ENCODE peak calls at places on chromosomes 1 and 21, in four cellular contexts. J is GM23338, W is PC-3, E is neural progenitor cell. G is an unnamed sample.

GRCh38 chr21:42160111-42160949 is 58.6 kb upstream of the ABCG1 start:
- DNase-seq in J (no peak), W (no peak), E (no peak), G (no peak)

GRCh38 chr1:206794294-206794908 is 22.1 kb upstream of the IL10 start:
- DNase-seq in J (no peak), W (no peak), E (no peak), G (no peak)

GRCh38 chr1:94143809-94144176 is 22.8 kb upstream of the ABCA4 start:
- DNase-seq in J (no peak), W (no peak), E (no peak), G (no peak)

GRCh38 chr21:42111470-42111743 is 40.3 kb downstream of the UMODL1 start:
- DNase-seq in J (no peak), W (no peak), E (no peak), G (no peak)

GRCh38 chr1:107153033-107153432 is 12.2 kb downstream of the NTNG1 start:
- DNase-seq in J (peak; percentile 15), W (peak; percentile 87), E (no peak), G (no peak)

GRCh38 chr1:171916315-171916771 is 75.0 kb downstream of the DNM3 start:
- DNase-seq in J (no peak), W (no peak), E (no peak), G (no peak)

GRCh38 chr21:16194851-16195251 is 465.1 kb downstream of the USP25 start:
- DNase-seq in J (no peak), W (no peak), E (peak; percentile 3), G (no peak)

GRCh38 chr21:41901099-41901498 is 22.0 kb upstream of the PRDM15 start:
- DNase-seq in J (no peak), W (no peak), E (no peak), G (no peak)

DNA sequence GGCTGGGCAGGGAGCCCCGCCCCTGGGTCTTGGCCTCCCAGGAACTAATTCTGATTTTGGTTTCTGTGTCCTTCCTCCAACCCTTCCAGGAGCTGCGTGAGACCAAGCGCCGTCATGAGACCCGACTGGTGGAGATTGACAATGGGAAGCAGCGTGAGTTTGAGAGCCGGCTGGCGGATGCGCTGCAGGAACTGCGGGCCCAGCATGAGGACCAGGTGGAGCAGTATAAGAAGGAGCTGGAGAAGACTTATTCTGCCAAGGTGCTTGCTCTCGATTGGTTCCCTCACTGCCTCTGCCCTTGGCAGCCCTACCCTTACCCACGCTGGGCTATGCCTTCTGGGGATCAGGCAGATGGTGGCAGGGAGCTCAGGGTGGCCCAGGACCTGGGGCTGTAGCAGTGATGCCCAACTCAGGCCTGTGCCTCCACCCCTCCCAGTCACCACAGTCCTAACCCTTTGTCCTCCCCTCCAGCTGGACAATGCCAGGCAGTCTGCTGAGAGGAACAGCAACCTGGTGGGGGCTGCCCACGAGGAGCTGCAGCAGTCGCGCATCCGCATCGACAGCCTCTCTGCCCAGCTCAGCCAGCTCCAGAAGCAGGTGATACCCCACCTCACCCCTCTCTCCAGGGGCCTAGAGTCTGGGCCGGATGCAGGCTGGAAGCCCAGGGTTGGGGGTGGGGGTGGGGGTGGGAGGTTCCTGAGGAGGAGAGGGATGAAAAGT is 18.5 kb upstream of the SEMA4A start:
- DNase-seq in J (no peak), W (no peak), E (no peak), G (no peak)
- H3F3A ChIP-seq in J (peaks cover 1% of the 10 kb centered on the region), W (peaks cover 8% of the 10 kb centered on the region), E (no peaks in the 10 kb centered on the region), G (peaks cover 57% of the 10 kb centered on the region)

DNA sequence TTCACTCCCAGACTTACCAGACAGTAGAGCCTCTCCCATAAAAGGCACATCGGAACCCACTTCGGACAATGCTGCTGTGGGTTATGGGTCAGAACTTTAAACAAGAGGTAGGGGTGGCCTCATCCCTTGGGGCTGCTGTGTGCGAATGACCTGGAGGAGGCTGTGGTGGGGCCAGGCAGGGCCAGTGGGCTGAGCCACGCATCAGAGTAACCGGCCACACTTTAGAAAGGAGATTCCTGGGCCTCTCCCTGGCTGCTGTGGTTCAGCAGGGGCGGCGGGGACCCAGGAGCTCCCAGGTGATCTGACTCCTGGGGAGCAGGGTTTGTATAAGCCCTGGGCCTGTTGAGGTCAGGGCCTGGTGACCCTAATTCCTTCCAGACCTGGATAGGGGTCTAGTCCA is 110.2 kb upstream of the C1orf174 start:
- DNase-seq in J (no peak), W (no peak), E (no peak), G (no peak)
- H3F3A ChIP-seq in J (no peaks in the 10 kb centered on the region), W (no peaks in the 10 kb centered on the region), E (no peaks in the 10 kb centered on the region), G (no peaks in the 10 kb centered on the region)

GRCh38 chr1:41640756-41641482 is 156.4 kb upstream of the EDN2 start:
- DNase-seq in J (no peak), W (no peak), E (no peak), G (no peak)
- H3F3A ChIP-seq in J (no peaks in the 10 kb centered on the region), W (no peaks in the 10 kb centered on the region), E (no peaks in the 10 kb centered on the region), G (no peaks in the 10 kb centered on the region)

GRCh38 chr1:200452850-200453543 is 43.2 kb upstream of the ZNF281 start:
- DNase-seq in J (peak; percentile 46), W (no peak), E (peak; percentile 39), G (no peak)

GRCh38 chr1:200454425-200454824 is 44.6 kb upstream of the ZNF281 start:
- DNase-seq in J (no peak), W (no peak), E (no peak), G (no peak)

GRCh38 chr1:200457810-200458209 is 48.0 kb upstream of the ZNF281 start:
- DNase-seq in J (no peak), W (peak; percentile 66), E (no peak), G (no peak)

GRCh38 chr1:200453544-200453905 is 43.7 kb upstream of the ZNF281 start:
- DNase-seq in J (no peak), W (no peak), E (no peak), G (no peak)

GRCh38 chr1:200458780-200459179 is 48.9 kb upstream of the ZNF281 start:
- DNase-seq in J (no peak), W (no peak), E (no peak), G (no peak)
- H3F3A ChIP-seq in J (no peaks in the 10 kb centered on the region), W (no peaks in the 10 kb centered on the region), E (no peaks in the 10 kb centered on the region), G (no peaks in the 10 kb centered on the region)

GRCh38 chr21:34795152-34796141 is 126.7 kb downstream of the CLIC6 start:
- DNase-seq in J (no peak), W (peak; percentile 92), E (no peak), G (no peak)

GRCh38 chr21:34793471-34793870 is 124.7 kb downstream of the CLIC6 start:
- DNase-seq in J (no peak), W (no peak), E (no peak), G (no peak)

GRCh38 chr21:34796518-34797201 is 127.9 kb downstream of the CLIC6 start:
- DNase-seq in J (peak; percentile 32), W (peak; percentile 26), E (no peak), G (no peak)

GRCh38 chr21:34792504-34793089 is 123.8 kb downstream of the CLIC6 start:
- DNase-seq in J (no peak), W (no peak), E (no peak), G (no peak)

GRCh38 chr21:34794686-34795085 is 125.9 kb downstream of the CLIC6 start:
- DNase-seq in J (no peak), W (no peak), E (no peak), G (no peak)
- H3F3A ChIP-seq in J (no peaks in the 10 kb centered on the region), W (peaks cover 21% of the 10 kb centered on the region), E (no peaks in the 10 kb centered on the region), G (peaks cover 38% of the 10 kb centered on the region)

GRCh38 chr1:87872692-87873091 is 544.0 kb downstream of the LMO4 start:
- DNase-seq in J (no peak), W (no peak), E (no peak), G (no peak)
- H3F3A ChIP-seq in J (no peaks in the 10 kb centered on the region), W (no peaks in the 10 kb centered on the region), E (no peaks in the 10 kb centered on the region), G (no peaks in the 10 kb centered on the region)

G was measured in PC-9.